ENCODE peak calls at places on chromosomes 7 and 10, in five cellular contexts. C is uterus, W is psoas muscle, I is HCT116, R is left ventricle myocardium inferior. X is an unnamed sample.

GRCh38 chr7:24959735-24960485 is 20.1 kb downstream of the OSBPL3 start:
- DNase-seq in C (no peak), W (no peak), I (no peak), R (no peak), X (no peak)

GRCh38 chr10:38174341-38174740 is 80.2 kb downstream of the ZNF37A start:
- DNase-seq in C (no peak), W (no peak), I (no peak), R (no peak), X (no peak)

GRCh38 chr10:52284416-52285013 is 29.6 kb upstream of the DKK1 start:
- DNase-seq in C (no peak), W (no peak), I (no peak), R (no peak), X (no peak)

GRCh38 chr10:113142601-113143000 is 192.6 kb downstream of the TCF7L2 start:
- DNase-seq in C (no peak), W (no peak), I (no peak), R (no peak), X (no peak)

GRCh38 chr7:50068026-50068425 is 25.0 kb downstream of the ZPBP start:
- DNase-seq in C (no peak), W (no peak), I (peak; percentile 31), R (no peak), X (peak; percentile 58)

GRCh38 chr10:88347597-88348304 is 235.4 kb downstream of the RNLS start:
- DNase-seq in C (peak; percentile 21), W (no peak), I (no peak), R (no peak), X (no peak)

GRCh38 chr7:24825931-24826661 is 68.8 kb upstream of the GSDME start:
- DNase-seq in C (no peak), W (no peak), I (peak; percentile 93), R (no peak), X (no peak)

GRCh38 chr7:26292768-26293560 is 1.3 kb downstream of the SNX10 start:
- DNase-seq in C (peak; percentile 50), W (no peak), I (no peak), R (no peak), X (peak; percentile 44)

GRCh38 chr10:121990015-121990677 is 1.2 kb downstream of the TACC2 start:
- DNase-seq in C (no peak), W (no peak), I (no peak), R (no peak), X (no peak)

GRCh38 chr7:142337406-142338001 is 79.6 kb upstream of the PRSS58 start:
- DNase-seq in C (no peak), W (no peak), I (no peak), R (no peak), X (no peak)

GRCh38 chr7:27188666-27189559 is 3.9 kb upstream of the HOXA11 start:
- DNase-seq in C (peak; percentile 55), W (no peak), I (no peak), R (no peak), X (no peak)

DNA sequence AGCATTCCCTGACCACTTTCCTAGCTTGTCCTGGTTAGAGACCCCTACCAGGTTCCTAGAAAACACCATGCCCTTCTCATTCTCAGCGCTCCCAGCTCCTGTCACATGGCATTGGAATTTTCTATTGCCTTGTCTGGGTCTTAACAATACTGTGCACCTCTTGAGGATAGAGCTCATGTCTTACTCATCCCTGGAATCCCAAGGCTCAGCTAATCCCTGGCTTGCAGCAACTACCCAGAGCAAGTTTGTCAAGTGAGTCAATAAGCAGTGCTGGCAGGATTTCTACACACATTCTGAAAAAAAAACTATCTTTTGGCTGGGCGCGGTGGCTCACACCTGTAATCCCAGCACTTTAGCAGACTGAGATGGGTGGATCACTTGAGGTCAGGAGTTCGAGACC is 11.7 kb upstream of the PRDX3 start:
- DNase-seq in C (no peak), W (no peak), I (peak; percentile 69), R (no peak), X (no peak)
- H3K27ac ChIP-seq in C (no peak overlapping the region), W (no peak overlapping the region), I (no peak overlapping the region), R (no peak overlapping the region), X (no peak overlapping the region)

GRCh38 chr7:120054376-120055100 is 218.4 kb upstream of the KCND2 start:
- DNase-seq in C (no peak), W (no peak), I (no peak), R (no peak), X (no peak)
- H3K27ac ChIP-seq in C (peak overlapping the region; percentile 70), W (peak overlapping the region; percentile 24), I (no peak overlapping the region), R (peak overlapping the region; percentile 50), X (peak overlapping the region; percentile 65)

GRCh38 chr7:51369746-51370145 is 53.1 kb upstream of the COBL start:
- DNase-seq in C (no peak), W (no peak), I (no peak), R (no peak), X (no peak)
- H3K27ac ChIP-seq in C (no peak overlapping the region), W (no peak overlapping the region), I (no peak overlapping the region), R (no peak overlapping the region), X (no peak overlapping the region)

GRCh38 chr7:155032978-155033377 is 30.1 kb upstream of the PAXIP1 start:
- DNase-seq in C (no peak), W (no peak), I (no peak), R (no peak), X (no peak)

DNA sequence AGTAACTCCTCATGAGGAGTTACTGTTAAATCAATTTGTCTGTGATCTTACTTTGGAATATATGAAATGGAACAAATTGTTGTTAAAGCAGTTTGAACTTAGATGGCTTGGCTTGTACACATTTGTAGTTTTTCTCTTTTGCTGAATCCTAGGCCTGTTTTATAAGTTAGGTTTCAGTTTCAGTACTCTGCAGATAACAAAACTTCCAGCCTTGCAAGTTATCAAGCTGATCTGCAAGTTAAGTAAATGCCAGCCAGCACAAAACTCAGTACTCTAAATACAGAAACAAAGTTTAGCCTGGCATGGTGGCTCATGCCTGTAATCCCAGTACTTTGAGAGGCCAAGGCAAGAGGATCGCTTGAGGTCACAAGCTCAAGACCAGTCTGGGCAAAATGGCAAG is 25.0 kb upstream of the PAXIP1 start:
- DNase-seq in C (no peak), W (no peak), I (no peak), R (no peak), X (no peak)
- H3K27ac ChIP-seq in C (no peak overlapping the region), W (no peak overlapping the region), I (no peak overlapping the region), R (no peak overlapping the region), X (no peak overlapping the region)

GRCh38 chr10:95509281-95509680 is 51.9 kb downstream of the SORBS1 start:
- DNase-seq in C (no peak), W (no peak), I (no peak), R (no peak), X (no peak)
- H3K27ac ChIP-seq in C (peak overlapping the region; percentile 85), W (peak overlapping the region; percentile 46), I (no peak overlapping the region), R (peak overlapping the region; percentile 87), X (no peak overlapping the region)

DNA sequence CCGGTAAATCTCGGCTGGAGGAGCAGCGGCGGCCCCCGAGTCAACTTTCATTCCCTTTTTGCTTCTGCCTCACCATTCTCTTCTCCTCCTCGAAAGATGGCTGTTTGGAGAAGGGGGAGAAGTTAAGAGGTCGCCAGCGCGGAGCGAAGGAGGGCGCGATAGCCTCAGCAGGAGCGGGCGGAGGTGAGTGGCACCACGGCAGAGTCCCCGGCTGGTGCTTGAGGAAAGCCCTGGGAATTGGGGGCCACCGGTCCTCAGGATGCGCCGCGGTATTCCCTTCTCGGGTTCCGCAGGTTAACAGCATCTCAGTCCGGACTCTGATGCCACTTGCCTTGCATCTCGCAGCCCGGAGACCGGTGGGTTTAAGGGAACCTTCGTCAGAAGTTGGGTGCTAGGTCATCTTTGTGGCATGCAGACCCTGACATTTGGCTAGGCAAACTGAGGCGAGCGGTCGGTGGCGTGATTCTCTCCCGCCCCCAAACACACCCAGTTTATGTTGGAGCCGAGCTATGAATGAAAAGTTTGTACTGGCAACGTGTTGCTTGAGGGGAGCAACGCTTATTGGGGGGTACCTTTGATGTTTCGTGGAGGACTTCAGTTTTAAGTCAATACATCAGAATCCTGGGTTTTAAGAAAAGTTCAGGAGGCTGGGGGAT is 59.5 kb upstream of the PRPS1L1 start:
- DNase-seq in C (peak; percentile 24), W (no peak), I (no peak), R (peak; percentile 15), X (no peak)
- H3K27ac ChIP-seq in C (peak overlapping the region; percentile 96), W (no peak overlapping the region), I (no peak overlapping the region), R (no peak overlapping the region), X (no peak overlapping the region)

DNA sequence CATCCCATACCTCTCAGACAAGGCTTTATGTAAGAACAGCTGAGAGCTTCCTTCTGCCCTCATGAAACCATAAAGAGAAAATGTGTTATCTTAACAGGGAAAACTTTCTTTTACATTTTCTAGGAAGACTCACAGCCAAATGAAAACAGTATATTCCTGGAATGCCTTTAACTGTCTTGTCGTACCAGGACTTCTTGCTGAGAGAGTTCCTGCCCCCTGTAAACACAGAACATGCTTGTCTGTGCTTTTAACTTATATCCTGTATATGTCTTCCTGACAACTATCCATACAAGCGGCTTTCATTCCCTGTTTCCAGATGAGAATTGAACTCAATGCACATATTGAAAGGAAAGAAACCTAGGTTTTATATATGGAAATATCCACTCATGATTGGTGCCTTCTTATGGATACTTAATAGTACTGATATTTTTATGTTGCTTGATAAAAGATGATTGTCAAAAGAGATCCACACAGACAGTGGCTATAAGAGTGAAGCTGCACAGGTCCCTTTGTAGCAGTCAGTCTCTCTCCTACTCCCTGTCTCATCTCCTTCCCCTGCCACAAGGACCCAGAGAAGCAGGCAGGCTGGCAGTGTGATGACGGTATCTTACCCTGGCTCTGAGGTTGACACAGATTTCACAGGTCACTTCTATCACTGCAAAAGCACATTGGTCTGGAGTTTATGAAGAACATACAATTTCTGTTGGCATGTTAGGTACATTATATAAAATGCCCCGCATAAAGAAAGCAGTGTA is 64.6 kb upstream of the AHR start:
- DNase-seq in C (no peak), W (no peak), I (no peak), R (no peak), X (peak; percentile 22)
- H3K27ac ChIP-seq in C (no peak overlapping the region), W (no peak overlapping the region), I (peak overlapping the region; percentile 20), R (peak overlapping the region; percentile 32), X (no peak overlapping the region)

DNA sequence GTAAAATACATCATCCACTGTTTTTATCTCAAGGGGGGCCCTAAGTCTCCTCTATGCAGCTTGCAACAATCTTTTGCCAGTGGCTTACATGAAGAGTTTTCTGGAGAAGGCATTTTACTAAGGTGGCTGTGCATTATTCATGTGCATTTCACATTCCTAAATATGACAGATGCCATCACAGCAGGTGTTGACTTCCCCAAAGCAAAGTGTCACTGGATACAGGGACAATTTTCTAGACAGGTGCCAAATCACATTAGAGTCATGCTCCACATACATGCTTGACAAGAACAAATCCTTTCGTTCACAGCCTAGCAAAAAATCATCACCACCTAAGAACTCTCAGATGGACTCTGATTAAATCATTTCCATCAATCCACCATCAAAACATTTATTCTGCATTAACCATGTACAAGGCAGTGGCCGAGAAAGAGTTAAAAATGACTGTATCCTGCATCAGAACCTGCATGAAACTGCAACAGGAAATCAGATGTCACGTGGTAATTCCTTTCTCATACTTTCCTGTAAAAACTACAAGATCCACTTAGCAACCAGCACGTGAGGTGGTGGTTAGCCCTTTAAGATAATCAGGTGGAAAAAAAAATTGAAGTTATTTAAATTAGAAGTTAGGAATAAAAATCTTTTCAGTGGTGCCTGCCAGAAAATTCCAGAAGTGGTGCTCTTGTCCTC is 88.2 kb upstream of the AFAP1L2 start:
- DNase-seq in C (no peak), W (no peak), I (no peak), R (no peak), X (no peak)
- H3K27ac ChIP-seq in C (no peak overlapping the region), W (no peak overlapping the region), I (no peak overlapping the region), R (peak overlapping the region; percentile 92), X (no peak overlapping the region)